ENCODE peak calls at places on chromosomes 5 and 9, in eight cellular contexts. X is A549, I is NB4, O is IMR-90, W is body of pancreas, U is suprapubic skin, V is GM12865, P is upper lobe of right lung. E is an unnamed sample.

GRCh38 chr9:99431103-99431502 is 209.0 kb downstream of the SEC61B start:
- DNase-seq in X (no peak), I (no peak), O (peak), W (no peak), U (no peak), V (no peak), P (no peak), E (no peak)

GRCh38 chr9:12717907-12718306 is 24.7 kb downstream of the TYRP1 start:
- DNase-seq in X (no peak), I (no peak), O (no peak), W (no peak), U (no peak), V (no peak), P (no peak), E (no peak)

GRCh38 chr5:39437469-39437868 is 12.7 kb upstream of the DAB2 start:
- DNase-seq in X (peak), I (no peak), O (no peak), W (no peak), U (no peak), V (no peak), P (no peak), E (no peak)

GRCh38 chr5:14465776-14466175 is 115.8 kb upstream of the OTULINL start:
- DNase-seq in X (no peak), I (no peak), O (no peak), W (no peak), U (no peak), V (no peak), P (no peak), E (no peak)

GRCh38 chr9:129910628-129911567 is 75.6 kb downstream of the USP20 start:
- DNase-seq in X (peak), I (peak), O (peak), W (peak), U (no peak), V (no peak), P (no peak), E (no peak)

GRCh38 chr5:38555354-38556114 is 912 bp downstream of the LIFR start:
- DNase-seq in X (no peak), I (no peak), O (no peak), W (no peak), U (no peak), V (no peak), P (no peak), E (no peak)

GRCh38 chr9:24090566-24090965 is 264.5 kb upstream of the ELAVL2 start:
- DNase-seq in X (no peak), I (peak), O (no peak), W (no peak), U (no peak), V (no peak), P (no peak), E (no peak)

GRCh38 chr5:160342413-160342941 is 27.9 kb downstream of the C1QTNF2 start:
- DNase-seq in X (no peak), I (peak), O (peak), W (no peak), U (no peak), V (no peak), P (no peak), E (no peak)

GRCh38 chr5:163993126-163993525 is 487.7 kb downstream of the MAT2B start:
- DNase-seq in X (peak), I (no peak), O (no peak), W (no peak), U (no peak), V (no peak), P (no peak), E (no peak)

GRCh38 chr9:7143801-7144200 is 386.0 kb downstream of the KDM4C start:
- DNase-seq in X (no peak), I (no peak), O (no peak), W (no peak), U (no peak), V (no peak), P (no peak), E (no peak)

GRCh38 chr9:121859646-121860045 is 208.2 kb downstream of the DAB2IP start:
- DNase-seq in X (no peak), I (no peak), O (no peak), W (no peak), U (no peak), V (no peak), P (no peak), E (no peak)

GRCh38 chr5:126122942-126123341 is 300.3 kb upstream of the GRAMD2B start:
- DNase-seq in X (no peak), I (no peak), O (no peak), W (no peak), U (no peak), V (no peak), P (no peak), E (no peak)

GRCh38 chr9:99822096-99822595 is 461 bp downstream of the NR4A3 start:
- DNase-seq in X (no peak), I (peak), O (no peak), W (peak), U (peak), V (peak), P (no peak), E (peak)

GRCh38 chr9:95182854-95183563 is 134.5 kb downstream of the FANCC start:
- DNase-seq in X (peak), I (no peak), O (no peak), W (peak), U (no peak), V (no peak), P (no peak), E (peak)

GRCh38 chr9:117081641-117082317 is 333.1 kb downstream of the ASTN2 start:
- DNase-seq in X (no peak), I (no peak), O (no peak), W (no peak), U (no peak), V (peak), P (no peak), E (no peak)

GRCh38 chr5:134136221-134136631 is 21.7 kb downstream of the TCF7 start:
- DNase-seq in X (no peak), I (no peak), O (no peak), W (peak), U (peak), V (no peak), P (peak), E (no peak)

GRCh38 chr5:94276056-94276455 is 342.3 kb downstream of the KIAA0825 start:
- DNase-seq in X (no peak), I (no peak), O (no peak), W (no peak), U (no peak), V (no peak), P (no peak), E (no peak)

GRCh38 chr5:32713396-32714381 is 2.6 kb downstream of the NPR3 start:
- DNase-seq in X (no peak), I (no peak), O (peak), W (no peak), U (peak), V (no peak), P (peak), E (peak)

GRCh38 chr5:92863666-92864065 is 717.4 kb downstream of the NR2F1-AS1 start:
- DNase-seq in X (no peak), I (no peak), O (no peak), W (no peak), U (no peak), V (no peak), P (no peak), E (no peak)

GRCh38 chr5:172887735-172888134 is 53.7 kb downstream of the ERGIC1 start:
- DNase-seq in X (no peak), I (no peak), O (peak), W (peak), U (no peak), V (no peak), P (no peak), E (peak)

DNA sequence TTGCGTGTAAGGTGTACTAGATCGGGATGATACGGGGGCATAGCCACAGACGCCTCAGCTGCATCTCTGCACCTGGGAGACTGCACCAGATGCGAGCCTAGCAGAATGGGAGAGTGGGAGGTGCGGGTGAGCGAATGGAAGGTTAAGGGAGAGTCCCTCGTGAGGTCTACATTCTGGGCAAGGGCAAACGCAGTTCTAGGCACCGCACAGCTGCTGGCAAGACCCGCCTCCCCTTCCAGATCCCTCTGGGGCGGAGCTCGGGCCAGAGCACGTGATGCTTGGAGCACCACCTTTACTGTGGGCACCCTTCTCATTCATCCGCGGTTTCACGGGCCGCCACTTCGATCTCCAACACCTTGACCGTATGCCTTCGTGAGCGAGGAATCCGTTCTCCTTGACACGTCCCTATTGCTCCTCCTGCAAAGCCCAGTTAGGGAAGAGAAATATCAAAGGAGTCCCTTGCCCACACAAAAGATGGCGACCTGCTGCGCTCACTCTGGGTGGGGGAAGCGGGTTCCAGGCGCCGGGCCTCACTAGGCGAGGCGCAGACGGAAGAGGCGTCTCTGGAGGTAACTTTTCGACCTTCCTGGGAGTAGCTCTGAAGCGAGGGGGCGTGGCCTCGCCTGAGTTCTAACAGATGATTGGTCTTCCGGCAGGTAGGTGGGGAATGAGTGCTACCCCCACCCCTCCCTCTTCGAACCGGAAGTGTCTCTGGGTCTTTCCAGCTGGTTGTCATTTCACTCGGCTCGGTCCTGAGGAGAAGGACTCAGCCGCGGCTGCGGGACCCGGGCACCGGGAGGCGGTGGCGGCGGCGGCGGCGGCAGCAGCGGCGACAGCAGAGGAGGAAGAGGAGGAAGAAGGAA is at the start of gene CPEB4:
- DNase-seq in X (peak), I (peak), O (peak), W (peak), U (peak), V (peak), P (peak), E (peak)
- TF ChIP-seq CTCF in X (no peak), I (no peak), O (no peak), W (no peak), U (no peak), V (no peak), P (no peak), E (no peak)

DNA sequence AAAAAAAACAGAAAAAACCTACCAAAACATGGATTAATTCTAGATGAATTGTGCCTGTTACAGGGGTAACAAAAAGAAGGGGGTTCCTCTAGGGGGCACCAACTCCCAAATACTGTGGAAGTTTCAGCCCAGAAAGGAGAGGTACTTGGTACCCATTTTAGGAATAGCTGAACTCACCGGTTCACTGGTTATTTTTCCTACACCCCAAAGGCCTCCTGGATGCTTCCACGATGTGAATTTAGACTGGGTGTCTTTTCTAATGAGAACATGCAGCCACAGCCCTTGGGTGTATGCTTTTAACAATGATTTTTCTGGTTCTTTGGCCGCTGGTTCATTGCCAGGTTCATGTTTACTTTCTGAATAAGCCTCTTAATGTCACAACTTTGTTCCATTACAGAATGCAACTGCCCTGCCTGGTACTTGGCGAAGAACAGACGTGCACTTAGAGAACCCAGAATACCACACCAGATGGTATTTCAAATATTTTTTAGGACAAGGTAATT is 46.7 kb downstream of the GARNL3 start:
- DNase-seq in X (peak), I (peak), O (peak), W (peak), U (no peak), V (peak), P (no peak), E (peak)
- TF ChIP-seq CTCF in X (peak), I (peak), O (peak), W (peak), U (no peak), V (peak), P (peak), E (peak)

DNA sequence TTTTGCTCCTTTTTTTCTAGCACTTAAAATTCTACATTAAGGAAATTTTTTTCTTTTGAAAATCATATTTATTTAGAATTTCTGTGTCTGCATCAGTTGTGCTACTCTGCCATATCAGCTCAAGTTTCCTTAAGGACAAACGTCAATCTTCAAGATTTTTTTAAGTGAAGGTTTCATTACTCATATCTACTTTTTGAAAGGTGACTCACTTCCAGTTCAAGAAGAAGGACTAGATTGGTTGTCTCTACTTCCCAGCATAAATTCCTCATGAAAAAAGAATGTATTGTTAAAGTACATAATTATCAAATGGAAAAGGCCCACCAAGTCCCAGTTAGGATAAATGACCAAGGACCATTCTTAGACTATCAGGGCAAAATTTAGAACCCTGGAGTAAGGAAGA is 626.5 kb downstream of the DMRTA1 start:
- DNase-seq in X (no peak), I (no peak), O (no peak), W (no peak), U (no peak), V (no peak), P (no peak), E (no peak)
- TF ChIP-seq CTCF in X (no peak), I (no peak), O (no peak), W (no peak), U (no peak), V (no peak), P (no peak), E (no peak)

DNA sequence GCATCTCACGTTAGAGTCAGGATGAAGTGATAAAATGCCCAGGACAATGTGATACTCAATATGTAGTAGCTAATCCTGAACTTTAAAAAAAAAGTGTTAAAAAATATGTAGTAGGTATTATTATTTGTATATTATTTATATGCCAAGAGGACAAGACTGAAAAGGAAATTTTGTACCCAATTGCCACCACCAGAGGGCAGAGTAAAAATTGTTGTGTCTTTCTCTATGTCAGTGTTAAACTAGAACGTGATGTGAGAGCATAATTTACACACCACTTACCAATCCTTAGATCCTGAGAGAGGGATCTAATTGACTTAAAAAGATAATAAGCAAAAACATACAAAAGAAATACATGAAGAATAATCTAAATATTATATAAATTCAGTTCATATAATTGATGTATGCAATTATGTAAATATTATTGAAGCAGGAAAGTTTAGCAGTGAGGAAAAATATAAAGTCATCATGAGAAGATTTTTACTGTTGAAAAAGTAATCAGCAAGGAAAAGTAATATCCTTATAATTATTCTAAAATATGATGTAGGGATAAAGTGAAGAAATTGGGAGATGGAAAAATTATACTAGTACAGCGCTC is 288.9 kb downstream of the RAB3C start:
- DNase-seq in X (peak), I (peak), O (peak), W (peak), U (no peak), V (peak), P (no peak), E (peak)
- TF ChIP-seq CTCF in X (peak), I (peak), O (peak), W (peak), U (peak), V (peak), P (peak), E (peak)

DNA sequence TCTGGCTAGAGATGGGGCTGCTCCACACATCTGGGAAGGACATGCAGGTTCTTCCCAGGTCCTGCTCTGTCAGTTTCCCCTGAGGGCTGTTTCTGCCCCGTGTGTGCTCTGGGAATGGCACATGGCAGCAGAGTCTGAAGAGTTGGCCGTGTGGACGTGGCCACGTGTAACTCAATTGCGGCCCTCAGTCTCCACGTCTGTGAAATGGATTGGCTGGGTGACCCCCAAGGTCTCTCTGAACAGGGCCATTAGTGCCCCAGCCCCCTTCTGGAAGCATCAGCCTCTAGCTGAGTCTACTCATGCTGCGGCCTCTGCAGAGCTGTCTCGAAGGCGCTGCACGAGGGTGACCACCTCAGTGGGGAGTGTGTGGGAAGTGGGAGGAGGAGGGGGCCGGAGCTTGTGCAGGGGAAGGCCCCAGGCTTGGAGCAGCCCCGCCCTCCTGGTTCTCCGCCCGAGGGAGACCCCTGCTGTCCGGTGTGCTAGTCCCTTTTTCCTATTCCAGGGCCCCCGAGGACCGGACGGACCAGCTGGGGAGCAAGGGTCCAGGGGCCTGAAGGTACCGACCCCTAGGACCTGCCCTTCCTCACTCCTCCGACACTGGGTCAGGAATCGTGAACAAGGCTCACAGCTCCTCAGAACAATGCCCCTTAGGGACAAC is 58.9 kb upstream of the ORM1 start:
- DNase-seq in X (no peak), I (no peak), O (no peak), W (no peak), U (no peak), V (no peak), P (no peak), E (peak)
- TF ChIP-seq CTCF in X (peak), I (no peak), O (peak), W (peak), U (no peak), V (no peak), P (no peak), E (no peak)

GRCh38 chr5:157532022-157532421 is 43.6 kb downstream of the ADAM19 start:
- DNase-seq in X (no peak), I (no peak), O (no peak), W (no peak), U (no peak), V (no peak), P (no peak), E (no peak)

GRCh38 chr5:157539623-157540022 is 36.0 kb downstream of the ADAM19 start:
- DNase-seq in X (no peak), I (no peak), O (peak), W (no peak), U (no peak), V (no peak), P (no peak), E (no peak)

GRCh38 chr5:157538311-157538710 is 37.3 kb downstream of the ADAM19 start:
- DNase-seq in X (no peak), I (no peak), O (no peak), W (no peak), U (no peak), V (no peak), P (no peak), E (no peak)

GRCh38 chr5:157533011-157533481 is 42.5 kb downstream of the ADAM19 start:
- DNase-seq in X (no peak), I (no peak), O (no peak), W (no peak), U (no peak), V (no peak), P (no peak), E (no peak)

GRCh38 chr5:157535042-157535865 is 40.3 kb downstream of the ADAM19 start:
- DNase-seq in X (no peak), I (no peak), O (peak), W (peak), U (no peak), V (no peak), P (no peak), E (no peak)
- TF ChIP-seq CTCF in X (no peak), I (no peak), O (no peak), W (no peak), U (no peak), V (no peak), P (no peak), E (no peak)

DNA sequence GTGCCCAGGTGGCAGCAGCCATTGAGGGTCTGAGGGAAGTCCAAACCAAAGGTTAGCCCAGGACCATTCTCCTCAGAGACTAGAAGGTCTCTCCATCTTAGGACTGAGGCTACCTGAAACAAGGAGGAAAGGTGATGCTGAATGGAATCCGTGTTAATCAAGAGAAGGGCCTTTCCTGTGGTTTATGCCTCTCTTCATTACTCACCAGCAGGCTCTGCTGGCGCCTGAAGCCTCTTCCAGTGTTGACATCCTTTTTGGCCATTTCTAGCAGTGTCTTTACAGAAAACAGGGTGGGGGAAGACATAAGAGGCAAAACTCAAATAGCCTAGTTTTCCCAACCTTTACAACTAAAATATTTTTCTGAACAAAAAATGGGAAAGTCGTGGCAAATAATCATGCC is 98.1 kb downstream of the ENC1 start:
- DNase-seq in X (peak), I (no peak), O (no peak), W (no peak), U (no peak), V (no peak), P (no peak), E (no peak)
- TF ChIP-seq CTCF in X (no peak), I (no peak), O (no peak), W (no peak), U (no peak), V (no peak), P (no peak), E (no peak)